ENCODE peak calls at places on chromosomes 11 and 22, in nine cellular contexts. One of them, this sample, is unnamed.

GRCh38 chr11:73539506-73540084 is 58.3 kb downstream of the FAM168A start:
- DNase-seq in germinal center: no peak
- DNase-seq in AML-193: no peak
- DNase-seq in HS-5: no peak
- DNase-seq in psoas muscle: no peak
- DNase-seq in H1: no peak
- DNase-seq in OCI-LY7: no peak
- DNase-seq in naive thymus-derived CD8-positive, alpha-beta T cell: no peak
- DNase-seq in foreskin keratinocyte: no peak
- DNase-seq in this sample: no peak

GRCh38 chr11:95081412-95081811 is 8.2 kb upstream of the ENDOD1 start:
- DNase-seq in psoas muscle: peak; percentile 46
- DNase-seq in naive thymus-derived CD8-positive, alpha-beta T cell: no peak
- DNase-seq in HS-5: no peak
- DNase-seq in germinal center: no peak
- DNase-seq in H1: no peak
- DNase-seq in OCI-LY7: no peak
- DNase-seq in AML-193: no peak
- DNase-seq in foreskin keratinocyte: no peak
- DNase-seq in this sample: no peak

GRCh38 chr11:18046116-18046777 is at the start of gene TPH1:
- DNase-seq in psoas muscle: peak; percentile 54
- DNase-seq in foreskin keratinocyte: peak; percentile 4
- DNase-seq in germinal center: no peak
- DNase-seq in naive thymus-derived CD8-positive, alpha-beta T cell: no peak
- DNase-seq in H1: peak; percentile 75
- DNase-seq in OCI-LY7: no peak
- DNase-seq in HS-5: no peak
- DNase-seq in AML-193: no peak
- DNase-seq in this sample: peak; percentile 18

GRCh38 chr11:36023922-36024321 is 80.1 kb downstream of the LDLRAD3 start:
- DNase-seq in psoas muscle: no peak
- DNase-seq in naive thymus-derived CD8-positive, alpha-beta T cell: no peak
- DNase-seq in AML-193: no peak
- DNase-seq in foreskin keratinocyte: no peak
- DNase-seq in OCI-LY7: no peak
- DNase-seq in germinal center: no peak
- DNase-seq in HS-5: no peak
- DNase-seq in H1: no peak
- DNase-seq in this sample: no peak

GRCh38 chr11:114771172-114771571 is 92.8 kb downstream of the NXPE2 start:
- DNase-seq in H1: no peak
- DNase-seq in psoas muscle: no peak
- DNase-seq in HS-5: no peak
- DNase-seq in naive thymus-derived CD8-positive, alpha-beta T cell: no peak
- DNase-seq in AML-193: no peak
- DNase-seq in foreskin keratinocyte: no peak
- DNase-seq in germinal center: no peak
- DNase-seq in OCI-LY7: no peak
- DNase-seq in this sample: no peak

GRCh38 chr22:29009148-29009547 is 52.5 kb downstream of the C22orf31 start:
- DNase-seq in H1: no peak
- DNase-seq in OCI-LY7: no peak
- DNase-seq in germinal center: no peak
- DNase-seq in HS-5: no peak
- DNase-seq in foreskin keratinocyte: no peak
- DNase-seq in psoas muscle: no peak
- DNase-seq in AML-193: no peak
- DNase-seq in naive thymus-derived CD8-positive, alpha-beta T cell: no peak
- DNase-seq in this sample: no peak

GRCh38 chr11:27358306-27358705 is 4.7 kb downstream of the CCDC34 start:
- DNase-seq in psoas muscle: no peak
- DNase-seq in foreskin keratinocyte: no peak
- DNase-seq in AML-193: peak; percentile 67
- DNase-seq in germinal center: no peak
- DNase-seq in OCI-LY7: no peak
- DNase-seq in H1: no peak
- DNase-seq in naive thymus-derived CD8-positive, alpha-beta T cell: no peak
- DNase-seq in HS-5: no peak
- DNase-seq in this sample: no peak

GRCh38 chr11:94134651-94135512 is 6.2 kb downstream of the PANX1 start:
- DNase-seq in AML-193: no peak
- DNase-seq in OCI-LY7: no peak
- DNase-seq in foreskin keratinocyte: peak; percentile 81
- DNase-seq in naive thymus-derived CD8-positive, alpha-beta T cell: no peak
- DNase-seq in HS-5: peak; percentile 88
- DNase-seq in H1: no peak
- DNase-seq in germinal center: no peak
- DNase-seq in psoas muscle: peak; percentile 82
- DNase-seq in this sample: peak; percentile 81

GRCh38 chr11:77067776-77068460 is 1.1 kb downstream of the CAPN5 start:
- DNase-seq in AML-193: no peak
- DNase-seq in H1: no peak
- DNase-seq in psoas muscle: peak; percentile 44
- DNase-seq in naive thymus-derived CD8-positive, alpha-beta T cell: no peak
- DNase-seq in germinal center: no peak
- DNase-seq in OCI-LY7: no peak
- DNase-seq in foreskin keratinocyte: no peak
- DNase-seq in HS-5: no peak
- DNase-seq in this sample: no peak

GRCh38 chr11:30521297-30522071 is 64.7 kb downstream of the MPPED2 start:
- DNase-seq in psoas muscle: no peak
- DNase-seq in OCI-LY7: no peak
- DNase-seq in AML-193: no peak
- DNase-seq in HS-5: no peak
- DNase-seq in germinal center: no peak
- DNase-seq in H1: no peak
- DNase-seq in naive thymus-derived CD8-positive, alpha-beta T cell: no peak
- DNase-seq in foreskin keratinocyte: no peak
- DNase-seq in this sample: no peak

GRCh38 chr11:83042966-83043711 is 28.6 kb downstream of the RAB30 start:
- DNase-seq in OCI-LY7: no peak
- DNase-seq in H1: no peak
- DNase-seq in HS-5: no peak
- DNase-seq in foreskin keratinocyte: no peak
- DNase-seq in psoas muscle: no peak
- DNase-seq in AML-193: no peak
- DNase-seq in naive thymus-derived CD8-positive, alpha-beta T cell: no peak
- DNase-seq in germinal center: no peak
- DNase-seq in this sample: no peak

GRCh38 chr11:28089378-28089777 is 18.6 kb downstream of the KIF18A start:
- DNase-seq in germinal center: no peak
- DNase-seq in AML-193: no peak
- DNase-seq in HS-5: no peak
- DNase-seq in OCI-LY7: no peak
- DNase-seq in H1: no peak
- DNase-seq in naive thymus-derived CD8-positive, alpha-beta T cell: no peak
- DNase-seq in psoas muscle: no peak
- DNase-seq in foreskin keratinocyte: no peak
- DNase-seq in this sample: no peak

GRCh38 chr11:35629914-35630313 is 11.7 kb downstream of the FJX1 start:
- DNase-seq in foreskin keratinocyte: peak; percentile 98
- DNase-seq in naive thymus-derived CD8-positive, alpha-beta T cell: no peak
- DNase-seq in psoas muscle: no peak
- DNase-seq in germinal center: no peak
- DNase-seq in HS-5: peak; percentile 100
- DNase-seq in AML-193: no peak
- DNase-seq in H1: no peak
- DNase-seq in OCI-LY7: no peak
- DNase-seq in this sample: no peak

GRCh38 chr11:48047616-48048015 is 67.3 kb downstream of the PTPRJ start:
- DNase-seq in foreskin keratinocyte: no peak
- DNase-seq in naive thymus-derived CD8-positive, alpha-beta T cell: no peak
- DNase-seq in AML-193: no peak
- DNase-seq in germinal center: no peak
- DNase-seq in psoas muscle: no peak
- DNase-seq in H1: no peak
- DNase-seq in HS-5: no peak
- DNase-seq in OCI-LY7: no peak
- DNase-seq in this sample: no peak

GRCh38 chr11:44568706-44569473 is 3.4 kb downstream of the CD82 start:
- DNase-seq in HS-5: peak; percentile 73
- DNase-seq in naive thymus-derived CD8-positive, alpha-beta T cell: peak; percentile 65
- DNase-seq in foreskin keratinocyte: peak; percentile 80
- DNase-seq in psoas muscle: peak; percentile 82
- DNase-seq in OCI-LY7: peak; percentile 51
- DNase-seq in germinal center: no peak
- DNase-seq in AML-193: peak; percentile 90
- DNase-seq in H1: no peak
- DNase-seq in this sample: peak; percentile 49

GRCh38 chr11:106395716-106396349 is 318.4 kb downstream of the AASDHPPT start:
- DNase-seq in foreskin keratinocyte: no peak
- DNase-seq in HS-5: no peak
- DNase-seq in AML-193: no peak
- DNase-seq in H1: no peak
- DNase-seq in OCI-LY7: no peak
- DNase-seq in naive thymus-derived CD8-positive, alpha-beta T cell: no peak
- DNase-seq in psoas muscle: no peak
- DNase-seq in germinal center: no peak
- DNase-seq in this sample: no peak

GRCh38 chr11:82577246-82577645 is 156.4 kb downstream of the FAM181B start:
- DNase-seq in HS-5: no peak
- DNase-seq in germinal center: no peak
- DNase-seq in AML-193: no peak
- DNase-seq in naive thymus-derived CD8-positive, alpha-beta T cell: no peak
- DNase-seq in OCI-LY7: no peak
- DNase-seq in foreskin keratinocyte: no peak
- DNase-seq in psoas muscle: no peak
- DNase-seq in H1: no peak
- DNase-seq in this sample: no peak

GRCh38 chr11:114149689-114150407 is 90.3 kb downstream of the ZBTB16 start:
- DNase-seq in germinal center: no peak
- DNase-seq in AML-193: no peak
- DNase-seq in foreskin keratinocyte: no peak
- DNase-seq in H1: no peak
- DNase-seq in psoas muscle: peak; percentile 50
- DNase-seq in OCI-LY7: no peak
- DNase-seq in naive thymus-derived CD8-positive, alpha-beta T cell: no peak
- DNase-seq in HS-5: no peak
- DNase-seq in this sample: no peak

GRCh38 chr11:30370164-30370563 is 47.3 kb downstream of the ARL14EP start:
- DNase-seq in AML-193: no peak
- DNase-seq in foreskin keratinocyte: no peak
- DNase-seq in naive thymus-derived CD8-positive, alpha-beta T cell: no peak
- DNase-seq in germinal center: no peak
- DNase-seq in psoas muscle: no peak
- DNase-seq in OCI-LY7: no peak
- DNase-seq in H1: no peak
- DNase-seq in HS-5: no peak
- DNase-seq in this sample: no peak

GRCh38 chr11:65084598-65085375 is 765 bp downstream of the ZFPL1 start:
- DNase-seq in foreskin keratinocyte: no peak
- DNase-seq in AML-193: no peak
- DNase-seq in OCI-LY7: no peak
- DNase-seq in psoas muscle: no peak
- DNase-seq in HS-5: no peak
- DNase-seq in naive thymus-derived CD8-positive, alpha-beta T cell: no peak
- DNase-seq in germinal center: no peak
- DNase-seq in H1: no peak
- DNase-seq in this sample: no peak

GRCh38 chr22:23077627-23078461 is 7.5 kb downstream of the GNAZ start:
- DNase-seq in foreskin keratinocyte: no peak
- DNase-seq in psoas muscle: no peak
- DNase-seq in OCI-LY7: no peak
- DNase-seq in HS-5: no peak
- DNase-seq in naive thymus-derived CD8-positive, alpha-beta T cell: no peak
- DNase-seq in germinal center: no peak
- DNase-seq in AML-193: no peak
- DNase-seq in H1: no peak
- DNase-seq in this sample: no peak

GRCh38 chr22:43262990-43263644 is 76.2 kb upstream of the TTLL12 start:
- DNase-seq in foreskin keratinocyte: no peak
- DNase-seq in OCI-LY7: no peak
- DNase-seq in H1: no peak
- DNase-seq in psoas muscle: no peak
- DNase-seq in HS-5: no peak
- DNase-seq in AML-193: peak; percentile 17
- DNase-seq in germinal center: no peak
- DNase-seq in naive thymus-derived CD8-positive, alpha-beta T cell: peak; percentile 34
- DNase-seq in this sample: no peak